ENCODE peak calls at places on chromosome 20, in six cellular contexts. G, Z, E, H, F and X are unnamed samples.

GRCh38 chr20:8639112-8639778 is 429.6 kb upstream of the PLCB4 start:
- DNase-seq in G (no peak), Z (no peak), E (no peak), H (no peak), F (no peak), X (no peak)

GRCh38 chr20:61723538-61724257 is 342.0 kb downstream of the TAF4 start:
- DNase-seq in G (no peak), Z (no peak), E (no peak), H (no peak), F (no peak), X (no peak)

GRCh38 chr20:62406635-62407176 is 379 bp downstream of the CABLES2 start:
- DNase-seq in G (no peak), Z (no peak), E (no peak), H (no peak), F (no peak), X (no peak)

GRCh38 chr20:4666001-4666470 is 55.7 kb upstream of the PRND start:
- DNase-seq in G (peak; percentile 57), Z (peak; percentile 45), E (peak; percentile 84), H (no peak), F (no peak), X (no peak)

GRCh38 chr20:33181482-33182093 is 13.6 kb downstream of the BPIFA2 start:
- DNase-seq in G (no peak), Z (no peak), E (no peak), H (no peak), F (no peak), X (no peak)

GRCh38 chr20:50848341-50848808 is 53.5 kb downstream of the BCAS4 start:
- DNase-seq in G (no peak), Z (no peak), E (no peak), H (no peak), F (no peak), X (no peak)

GRCh38 chr20:39855799-39856198 is 833.2 kb downstream of the MAFB start:
- DNase-seq in G (no peak), Z (no peak), E (no peak), H (no peak), F (no peak), X (no peak)

GRCh38 chr20:21398109-21398480 is 769 bp upstream of the NKX2-4 start:
- DNase-seq in G (no peak), Z (no peak), E (no peak), H (no peak), F (no peak), X (no peak)

GRCh38 chr20:60065741-60066437 is 107.7 kb downstream of the CDH26 start:
- DNase-seq in G (no peak), Z (no peak), E (no peak), H (no peak), F (no peak), X (no peak)

GRCh38 chr20:25282034-25282781 is 34.3 kb downstream of the PYGB start:
- DNase-seq in G (no peak), Z (no peak), E (no peak), H (no peak), F (no peak), X (no peak)

GRCh38 chr20:18972251-18972876 is 158.8 kb downstream of the SCP2D1 start:
- DNase-seq in G (no peak), Z (no peak), E (no peak), H (no peak), F (no peak), X (no peak)

GRCh38 chr20:19212524-19213502 is at the start of gene SLC24A3:
- DNase-seq in G (peak; percentile 41), Z (no peak), E (no peak), H (no peak), F (peak; percentile 67), X (no peak)

GRCh38 chr20:33704197-33704924 is 15.7 kb downstream of the PXMP4 start:
- DNase-seq in G (no peak), Z (no peak), E (no peak), H (no peak), F (no peak), X (no peak)

GRCh38 chr20:36538026-36538764 is 3.1 kb upstream of the MYL9 start:
- DNase-seq in G (no peak), Z (no peak), E (no peak), H (no peak), F (no peak), X (no peak)

GRCh38 chr20:21981179-21981578 is 275.7 kb downstream of the PAX1 start:
- DNase-seq in G (no peak), Z (no peak), E (no peak), H (no peak), F (no peak), X (no peak)

GRCh38 chr20:61391185-61391584 is 139.1 kb downstream of the CDH4 start:
- DNase-seq in G (no peak), Z (no peak), E (no peak), H (no peak), F (no peak), X (no peak)

GRCh38 chr20:19077370-19078220 is 134.8 kb upstream of the SLC24A3 start:
- DNase-seq in G (no peak), Z (no peak), E (no peak), H (no peak), F (no peak), X (no peak)

GRCh38 chr20:39289316-39289715 is 327.2 kb downstream of the DHX35 start:
- DNase-seq in G (no peak), Z (no peak), E (no peak), H (no peak), F (no peak), X (no peak)

GRCh38 chr20:20073851-20074252 is 21.5 kb downstream of the CFAP61 start:
- DNase-seq in G (no peak), Z (no peak), E (no peak), H (no peak), F (no peak), X (no peak)